ENCODE peak calls at places on chromosomes 16 and 17, in six cellular contexts. V is A549, M is GM12878, Q is HepG2, N is K562, I is endothelial cell of umbilical vein. W is an unnamed sample.

GRCh38 chr17:76196675-76197074 is 43.6 kb downstream of the RNF157 start:
- DNase-seq in I (no peak), M (no peak), V (no peak), Q (no peak), N (no peak), W (peak)

GRCh38 chr17:55690105-55690508 is 32.6 kb downstream of the TMEM100 start:
- DNase-seq in V (no peak), Q (no peak), M (no peak), N (no peak), I (no peak), W (peak)

GRCh38 chr16:67271446-67271845 is 7.9 kb upstream of the PLEKHG4 start:
- DNase-seq in Q (no peak), M (no peak), I (no peak), V (no peak), N (no peak), W (no peak)

GRCh38 chr17:19641687-19642372 is 6.7 kb upstream of the ALDH3A2 start:
- DNase-seq in M (no peak), N (no peak), Q (no peak), I (no peak), V (no peak), W (no peak)

GRCh38 chr16:22007509-22008214 is at the start of gene MOSMO:
- DNase-seq in I (peak), V (peak), Q (peak), M (no peak), N (peak), W (peak)

GRCh38 chr17:45048795-45049563 is 2.5 kb downstream of the DCAKD start:
- DNase-seq in V (peak), I (no peak), M (no peak), Q (peak), N (no peak), W (no peak)

GRCh38 chr17:63282455-63282854 is 163.7 kb downstream of the CYB561 start:
- DNase-seq in N (no peak), V (no peak), I (no peak), M (no peak), Q (no peak), W (no peak)

GRCh38 chr16:13021996-13022395 is 120.6 kb downstream of the SHISA9 start:
- DNase-seq in Q (no peak), I (no peak), V (no peak), N (no peak), M (no peak), W (no peak)

GRCh38 chr16:27345201-27345600 is 31.4 kb downstream of the IL4R start:
- DNase-seq in V (no peak), N (peak), Q (no peak), I (no peak), M (no peak), W (no peak)

GRCh38 chr16:31528726-31529397 is 1.2 kb downstream of the AHSP start:
- DNase-seq in M (no peak), Q (no peak), I (no peak), N (no peak), V (no peak), W (no peak)

GRCh38 chr17:14926526-14927122 is 338.5 kb downstream of the PMP22 start:
- DNase-seq in I (peak), Q (peak), N (peak), M (no peak), V (peak), W (peak)

GRCh38 chr17:77845541-77846225 is 112.8 kb upstream of the TNRC6C start:
- DNase-seq in I (no peak), V (no peak), N (no peak), M (no peak), Q (no peak), W (no peak)

GRCh38 chr16:27838536-27839175 is 224.9 kb downstream of the GSG1L start:
- DNase-seq in Q (no peak), N (no peak), V (no peak), I (no peak), M (no peak), W (peak)

GRCh38 chr17:9902116-9902515 is 3.0 kb downstream of the RCVRN start:
- DNase-seq in Q (no peak), I (no peak), M (no peak), V (no peak), N (no peak), W (no peak)

GRCh38 chr17:65888649-65889048 is 303.3 kb downstream of the CEP112 start:
- DNase-seq in V (no peak), M (no peak), I (no peak), N (no peak), Q (no peak), W (no peak)

GRCh38 chr17:3984719-3985444 is 20.6 kb upstream of the ATP2A3 start:
- DNase-seq in N (no peak), I (no peak), Q (no peak), V (peak), M (no peak), W (no peak)

GRCh38 chr17:62075308-62075815 is 10.3 kb upstream of the MED13 start:
- DNase-seq in Q (no peak), V (no peak), I (no peak), N (no peak), M (no peak), W (no peak)

GRCh38 chr16:25692734-25693508 is 1.2 kb downstream of the HS3ST4 start:
- DNase-seq in I (no peak), V (no peak), M (no peak), N (no peak), Q (no peak), W (no peak)

GRCh38 chr17:30395398-30396022 is 16.8 kb downstream of the CPD start:
- DNase-seq in N (no peak), Q (peak), I (no peak), V (no peak), M (no peak), W (no peak)

GRCh38 chr16:69607674-69608073 is 41.9 kb downstream of the NFAT5 start:
- DNase-seq in Q (no peak), V (no peak), N (no peak), I (no peak), M (peak), W (no peak)

GRCh38 chr16:81261049-81261648 is 22.7 kb downstream of the BCO1 start:
- DNase-seq in N (peak), I (peak), V (peak), Q (peak), M (no peak), W (peak)

GRCh38 chr16:1432388-1433262 is 1.7 kb downstream of the PERCC1 start:
- DNase-seq in I (no peak), N (no peak), M (no peak), V (no peak), Q (no peak), W (no peak)

GRCh38 chr17:65389956-65390355 is 171.5 kb downstream of the AXIN2 start:
- DNase-seq in N (no peak), Q (no peak), M (no peak), I (no peak), V (no peak), W (no peak)

GRCh38 chr16:55146939-55147338 is 177.1 kb upstream of the IRX6 start:
- DNase-seq in V (no peak), I (no peak), Q (no peak), M (no peak), N (no peak), W (peak)

GRCh38 chr17:74282587-74283370 is 8.7 kb downstream of the DNAI2 start:
- DNase-seq in N (peak), Q (peak), M (peak), V (peak), I (no peak), W (peak)

GRCh38 chr16:30185141-30185682 is 1.8 kb downstream of the CORO1A start:
- DNase-seq in Q (no peak), I (no peak), N (no peak), V (no peak), M (no peak), W (no peak)

GRCh38 chr16:87931504-87931903 is 4.8 kb downstream of the CA5A start:
- DNase-seq in V (no peak), I (no peak), N (peak), M (no peak), Q (no peak), W (peak)

GRCh38 chr17:48478224-48479013 is 48.4 kb upstream of the SKAP1 start:
- DNase-seq in M (peak), I (no peak), V (no peak), N (peak), Q (no peak), W (peak)

GRCh38 chr16:49548571-49548970 is 175.0 kb downstream of the C16orf78 start:
- DNase-seq in V (no peak), I (no peak), M (no peak), N (no peak), Q (no peak), W (no peak)

GRCh38 chr17:52536466-52536865 is 378.0 kb upstream of the CA10 start:
- DNase-seq in N (no peak), V (no peak), I (no peak), M (no peak), Q (no peak), W (no peak)

GRCh38 chr16:78353610-78354009 is 254.2 kb downstream of the WWOX start:
- DNase-seq in M (no peak), N (peak), Q (no peak), V (no peak), I (peak), W (no peak)

GRCh38 chr16:57538235-57538711 is 1.9 kb upstream of the CCDC102A start:
- DNase-seq in M (no peak), Q (no peak), N (no peak), V (no peak), I (no peak), W (no peak)
- H3K4me3 ChIP-seq in M (peak), Q (no peak), N (no peak), V (no peak), I (no peak), W (no peak)

GRCh38 chr17:42325026-42325425 is 36.7 kb downstream of the STAT5A start:
- DNase-seq in Q (no peak), I (peak), N (no peak), V (peak), M (no peak), W (no peak)
- TF ChIP-seq MYC in Q (no peak), I (no peak), N (no peak), V (no peak), M (no peak), W (no peak)

GRCh38 chr16:53234836-53235235 is 180.0 kb downstream of the CHD9 start:
- DNase-seq in V (no peak), Q (no peak), I (no peak), M (no peak), N (no peak), W (no peak)
- H3K4me3 ChIP-seq in V (no peak), Q (no peak), I (no peak), M (no peak), N (no peak), W (no peak)

DNA sequence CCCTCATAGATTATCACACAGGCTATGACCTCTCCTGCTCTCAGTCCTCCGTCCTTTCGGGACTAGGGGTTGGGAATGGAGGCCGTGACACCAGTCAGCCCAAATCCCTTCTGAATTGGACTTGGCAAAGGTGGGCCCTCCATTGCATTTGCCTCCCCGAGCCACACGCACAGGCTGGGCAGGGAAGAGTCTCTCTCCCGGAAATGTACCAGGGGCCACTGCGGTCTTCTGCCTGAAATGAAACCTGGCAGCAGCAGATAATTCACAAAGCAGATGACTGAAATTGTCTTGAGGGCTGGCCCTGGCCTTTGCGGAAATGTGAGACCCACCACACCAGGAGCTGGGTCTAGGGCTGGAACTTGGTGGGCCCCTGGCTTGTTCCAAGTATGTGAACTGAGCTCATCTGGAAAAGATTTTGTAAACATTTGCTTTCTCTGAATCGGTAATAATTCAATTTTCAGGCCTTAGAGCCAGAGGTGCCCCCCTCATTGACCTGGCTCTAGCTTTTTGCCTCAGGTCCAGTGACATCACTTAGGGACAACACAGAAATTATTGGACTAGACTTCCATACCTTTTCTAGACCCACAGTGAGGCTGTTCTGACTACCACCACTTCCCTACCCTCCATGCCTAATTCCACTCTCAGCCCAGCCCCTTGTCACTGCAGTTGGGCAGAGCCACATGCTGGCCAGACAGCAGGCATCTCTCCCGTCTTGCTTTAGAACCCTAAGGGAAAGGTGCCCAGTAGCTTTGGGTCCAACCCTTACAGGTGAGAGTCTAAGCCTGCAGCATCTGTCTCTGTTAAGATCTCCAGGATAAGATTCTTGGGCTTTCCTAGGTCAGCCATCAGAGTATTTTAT is 75.2 kb downstream of the CCDC182 start:
- DNase-seq in N (no peak), Q (no peak), V (no peak), M (no peak), I (no peak), W (no peak)
- TF ChIP-seq MYC in N (no peak), Q (no peak), V (no peak), M (no peak), I (no peak), W (no peak)

DNA sequence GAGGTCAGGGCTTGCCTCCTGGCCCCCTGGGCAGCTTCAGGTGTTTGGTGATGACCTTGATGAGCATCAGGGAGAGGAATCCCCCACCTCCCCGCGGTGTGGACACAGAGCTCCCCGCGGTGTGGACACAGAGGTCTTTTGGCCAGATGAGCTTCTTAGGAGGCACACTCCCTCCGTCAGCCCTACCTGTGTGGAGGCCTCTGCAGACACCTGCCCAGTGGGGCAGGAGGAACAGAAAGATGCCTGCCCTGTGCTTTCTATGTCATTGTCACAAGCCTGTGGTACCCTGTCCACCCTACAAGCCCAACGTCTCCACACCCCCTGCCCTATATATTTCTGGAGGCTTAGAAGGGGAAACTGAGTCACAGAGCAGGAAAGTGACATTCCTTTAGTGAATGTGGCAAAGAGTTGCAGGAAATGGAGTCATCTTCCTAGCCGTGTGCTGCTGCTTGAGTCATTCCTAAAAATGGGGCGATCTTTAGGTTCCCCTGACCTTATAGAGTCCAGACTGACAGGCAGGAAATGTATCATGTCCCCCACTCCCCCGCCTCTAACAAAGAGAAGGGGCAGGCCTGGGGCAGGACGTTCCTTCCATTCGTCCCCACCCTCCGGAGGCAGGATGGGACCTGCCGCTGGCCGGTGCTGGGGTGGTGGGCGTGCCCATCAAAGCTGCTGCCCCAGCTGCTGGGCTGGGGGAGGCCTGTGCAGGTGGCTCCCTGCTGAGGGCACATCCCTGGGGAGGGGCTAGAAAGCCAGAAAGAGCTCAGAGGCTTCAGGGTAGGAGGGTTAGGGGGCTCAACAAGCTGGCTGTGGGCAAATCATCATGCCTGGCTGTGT is 987 bp upstream of the C16orf74 start:
- DNase-seq in I (peak), V (no peak), Q (no peak), M (no peak), N (no peak), W (peak)
- H3K4me3 ChIP-seq in I (peak), V (peak), Q (no peak), M (no peak), N (no peak), W (peak)

GRCh38 chr16:83400234-83400633 is 407.5 kb upstream of the HSBP1 start:
- DNase-seq in V (no peak), N (no peak), M (no peak), Q (no peak), I (no peak), W (no peak)
- TF ChIP-seq MYC in V (no peak), N (no peak), M (no peak), Q (no peak), I (no peak), W (no peak)

DNA sequence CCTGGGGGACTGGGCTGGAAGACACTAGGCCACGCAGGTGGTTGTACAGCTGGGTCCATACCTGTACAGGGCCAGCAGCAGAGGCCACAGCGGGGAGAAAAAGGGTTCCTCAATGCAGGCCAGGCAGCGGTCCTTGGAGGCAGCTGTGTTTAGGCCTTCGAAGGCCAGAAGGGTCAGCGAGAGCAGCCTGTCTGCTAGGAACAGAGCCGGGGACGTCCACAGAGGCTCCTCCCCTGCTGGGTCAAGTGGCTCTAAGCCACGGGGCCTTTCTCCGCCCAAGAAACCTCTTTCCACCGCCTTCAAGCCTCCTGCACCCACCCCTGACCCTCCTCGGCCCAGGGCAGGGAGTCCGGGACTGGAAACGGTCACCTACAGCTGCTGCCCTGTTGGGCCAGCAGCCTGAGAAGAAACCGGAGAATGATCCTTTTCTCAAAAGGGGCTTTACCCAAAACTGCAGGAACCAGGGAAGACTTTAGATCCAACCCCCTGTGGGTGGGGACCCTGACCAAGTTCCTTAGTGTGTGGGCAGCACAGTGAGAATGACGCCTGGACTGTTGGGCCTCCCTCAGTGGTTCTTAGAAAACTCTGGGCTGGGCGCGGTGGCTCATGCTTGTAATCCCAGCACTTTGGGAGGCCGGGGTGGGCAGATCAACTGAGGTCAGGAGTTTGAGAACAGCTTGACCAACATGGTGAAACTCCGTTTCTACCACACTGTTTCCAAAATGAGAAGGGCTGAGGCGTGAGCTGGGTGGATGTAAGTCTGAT is 8.4 kb upstream of the SPATA2L start:
- DNase-seq in Q (no peak), I (no peak), M (no peak), V (no peak), N (no peak), W (no peak)
- H3K4me3 ChIP-seq in Q (no peak), I (no peak), M (no peak), V (no peak), N (no peak), W (no peak)